ENCODE peak calls at places on chromosomes 3 and 15, in four cellular contexts. Q, R, C and D are unnamed samples.

GRCh38 chr3:69941037-69941436 is 58.5 kb upstream of the SAMMSON start:
- DNase-seq in Q (no peak), R (no peak), C (no peak), D (no peak)

GRCh38 chr3:126308394-126309125 is 48.6 kb downstream of the KLF15 start:
- DNase-seq in Q (peak; percentile 15), R (peak; percentile 54), C (no peak), D (no peak)

GRCh38 chr3:47042231-47042791 is 62.8 kb downstream of the NBEAL2 start:
- DNase-seq in Q (no peak), R (no peak), C (no peak), D (no peak)

GRCh38 chr3:82274897-82275296 is 513.5 kb upstream of the GBE1 start:
- DNase-seq in Q (no peak), R (no peak), C (no peak), D (no peak)

GRCh38 chr3:190585771-190586630 is 72.1 kb downstream of the IL1RAP start:
- DNase-seq in Q (peak; percentile 29), R (no peak), C (peak; percentile 41), D (no peak)

GRCh38 chr15:101502572-101503295 is 13.2 kb upstream of the PCSK6 start:
- DNase-seq in Q (no peak), R (no peak), C (no peak), D (peak; percentile 60)

GRCh38 chr3:12870942-12871341 is 29.6 kb upstream of the RPL32 start:
- DNase-seq in Q (peak; percentile 70), R (peak; percentile 88), C (peak; percentile 41), D (no peak)

GRCh38 chr15:29952245-29952644 is 130.0 kb upstream of the TJP1 start:
- DNase-seq in Q (no peak), R (no peak), C (no peak), D (no peak)

GRCh38 chr3:124607163-124607562 is 123.1 kb upstream of the UMPS start:
- DNase-seq in Q (no peak), R (no peak), C (no peak), D (no peak)

GRCh38 chr15:78051622-78052405 is 25.7 kb downstream of the TBC1D2B start:
- DNase-seq in Q (no peak), R (no peak), C (peak; percentile 19), D (no peak)

GRCh38 chr15:58346361-58346760 is 85.4 kb upstream of the LIPC start:
- DNase-seq in Q (no peak), R (no peak), C (no peak), D (no peak)

GRCh38 chr3:170953736-170954135 is 45.3 kb upstream of the EIF5A2 start:
- DNase-seq in Q (no peak), R (no peak), C (no peak), D (no peak)

GRCh38 chr3:177443469-177443868 is 246.2 kb upstream of the TBL1XR1 start:
- DNase-seq in Q (no peak), R (no peak), C (no peak), D (no peak)

GRCh38 chr3:160931474-160931873 is 173.7 kb downstream of the B3GALNT1 start:
- DNase-seq in Q (no peak), R (no peak), C (no peak), D (no peak)

GRCh38 chr15:77716632-77717343 is 84.1 kb upstream of the LINGO1 start:
- DNase-seq in Q (no peak), R (no peak), C (no peak), D (no peak)

GRCh38 chr3:193872265-193872753 is 263.6 kb upstream of the HES1 start:
- DNase-seq in Q (no peak), R (no peak), C (no peak), D (no peak)

GRCh38 chr3:129911261-129911861 is 17.9 kb upstream of the TMCC1 start:
- DNase-seq in Q (peak; percentile 27), R (no peak), C (no peak), D (no peak)

GRCh38 chr15:60972301-60972700 is 256.8 kb downstream of the RORA start:
- DNase-seq in Q (no peak), R (no peak), C (no peak), D (no peak)

GRCh38 chr3:99549918-99550603 is 88.3 kb upstream of the COL8A1 start:
- DNase-seq in Q (no peak), R (no peak), C (no peak), D (no peak)

GRCh38 chr15:35705885-35706590 is 160.1 kb upstream of the DPH6 start:
- DNase-seq in Q (no peak), R (no peak), C (no peak), D (no peak)

GRCh38 chr3:160115387-160115786 is 109.8 kb upstream of the C3orf80 start:
- DNase-seq in Q (no peak), R (no peak), C (no peak), D (no peak)

GRCh38 chr3:11641683-11642407 is 1.9 kb downstream of the VGLL4 start:
- DNase-seq in Q (peak; percentile 52), R (no peak), C (no peak), D (no peak)

GRCh38 chr3:188006726-188007393 is 147.1 kb upstream of the LPP start:
- DNase-seq in Q (no peak), R (no peak), C (no peak), D (peak; percentile 82)

GRCh38 chr15:72784233-72784876 is 797 bp upstream of the ADPGK start:
- DNase-seq in Q (no peak), R (no peak), C (peak; percentile 72), D (no peak)

GRCh38 chr15:55627730-55628368 is 39.7 kb upstream of the PYGO1 start:
- DNase-seq in Q (no peak), R (no peak), C (no peak), D (no peak)

GRCh38 chr15:69098688-69099087 is 61.7 kb upstream of the GLCE start:
- DNase-seq in Q (no peak), R (no peak), C (no peak), D (peak; percentile 14)

GRCh38 chr3:32817195-32817560 is 619 bp upstream of the TRIM71 start:
- DNase-seq in Q (no peak), R (no peak), C (no peak), D (no peak)

GRCh38 chr3:114362815-114363214 is 69.0 kb downstream of the TIGIT start:
- DNase-seq in Q (no peak), R (no peak), C (no peak), D (no peak)

GRCh38 chr3:133868166-133868565 is 27.5 kb downstream of the RAB6B start:
- DNase-seq in Q (no peak), R (no peak), C (no peak), D (peak; percentile 53)

GRCh38 chr15:92881570-92881837 is 18.6 kb upstream of the CHD2 start:
- DNase-seq in Q (no peak), R (no peak), C (no peak), D (no peak)